ENCODE peak calls at places on chromosome 3, in ten cellular contexts. B is astrocyte of the spinal cord, G is adrenal gland, Q is endothelial cell of umbilical vein, U is fibroblast of pulmonary artery, T is epithelial cell of esophagus, O is GM13977, H is mesothelial cell of epicardium, Y is thyroid gland, S is transverse colon. V is an unnamed sample.

GRCh38 chr3:171811913-171812321 is 1.6 kb upstream of the PLD1 start:
- DNase-seq in B (peak), H (no peak), G (no peak), Q (no peak), O (no peak), Y (no peak), U (peak), S (no peak), T (peak), V (peak)

GRCh38 chr3:168877899-168878298 is 782.2 kb upstream of the GOLIM4 start:
- DNase-seq in G (no peak), T (peak), B (no peak), H (no peak), Y (no peak), Q (peak), O (no peak), U (no peak), S (no peak), V (peak)

GRCh38 chr3:55282994-55283393 is 204.1 kb downstream of the WNT5A start:
- DNase-seq in G (no peak), Q (no peak), O (no peak), T (no peak), B (no peak), H (no peak), Y (no peak), S (no peak), U (no peak), V (no peak)

GRCh38 chr3:8581806-8582436 is 62.7 kb downstream of the SSUH2 start:
- DNase-seq in H (no peak), Y (peak), S (no peak), Q (no peak), T (no peak), U (no peak), B (peak), G (no peak), O (no peak), V (no peak)

GRCh38 chr3:112411425-112411824 is 78.5 kb downstream of the CD200 start:
- DNase-seq in T (no peak), Q (no peak), S (no peak), U (no peak), G (no peak), B (no peak), H (no peak), O (no peak), Y (no peak), V (no peak)

GRCh38 chr3:129289201-129289921 is 10.7 kb downstream of the HMCES start:
- DNase-seq in G (no peak), O (no peak), H (no peak), Q (no peak), B (no peak), Y (no peak), T (peak), S (no peak), U (peak), V (no peak)

GRCh38 chr3:139319428-139320402 is 24.1 kb upstream of the MRPS22 start:
- DNase-seq in Y (no peak), Q (peak), H (no peak), U (peak), T (no peak), O (no peak), S (no peak), G (no peak), B (no peak), V (peak)

GRCh38 chr3:191414732-191415131 is 46.2 kb upstream of the PYDC2 start:
- DNase-seq in S (no peak), Y (no peak), U (no peak), Q (no peak), O (no peak), H (no peak), G (no peak), T (no peak), B (no peak), V (no peak)

GRCh38 chr3:117217355-117217754 is 507.8 kb downstream of the TUSC7 start:
- DNase-seq in B (no peak), H (no peak), U (no peak), T (no peak), S (no peak), Q (no peak), O (no peak), Y (no peak), G (no peak), V (no peak)

GRCh38 chr3:47578691-47579632 is at the start of gene CSPG5:
- DNase-seq in Y (peak), U (no peak), S (peak), G (no peak), O (peak), B (no peak), H (peak), Q (no peak), T (peak), V (peak)

GRCh38 chr3:71721721-71722157 is 3.5 kb downstream of the EIF4E3 start:
- DNase-seq in H (no peak), B (no peak), G (no peak), U (no peak), S (no peak), Y (no peak), T (no peak), O (no peak), Q (no peak), V (no peak)

GRCh38 chr3:153977148-153977547 is 144.0 kb upstream of the ARHGEF26 start:
- DNase-seq in T (peak), O (no peak), Y (no peak), G (no peak), B (peak), U (peak), S (no peak), H (no peak), Q (peak), V (no peak)

DNA sequence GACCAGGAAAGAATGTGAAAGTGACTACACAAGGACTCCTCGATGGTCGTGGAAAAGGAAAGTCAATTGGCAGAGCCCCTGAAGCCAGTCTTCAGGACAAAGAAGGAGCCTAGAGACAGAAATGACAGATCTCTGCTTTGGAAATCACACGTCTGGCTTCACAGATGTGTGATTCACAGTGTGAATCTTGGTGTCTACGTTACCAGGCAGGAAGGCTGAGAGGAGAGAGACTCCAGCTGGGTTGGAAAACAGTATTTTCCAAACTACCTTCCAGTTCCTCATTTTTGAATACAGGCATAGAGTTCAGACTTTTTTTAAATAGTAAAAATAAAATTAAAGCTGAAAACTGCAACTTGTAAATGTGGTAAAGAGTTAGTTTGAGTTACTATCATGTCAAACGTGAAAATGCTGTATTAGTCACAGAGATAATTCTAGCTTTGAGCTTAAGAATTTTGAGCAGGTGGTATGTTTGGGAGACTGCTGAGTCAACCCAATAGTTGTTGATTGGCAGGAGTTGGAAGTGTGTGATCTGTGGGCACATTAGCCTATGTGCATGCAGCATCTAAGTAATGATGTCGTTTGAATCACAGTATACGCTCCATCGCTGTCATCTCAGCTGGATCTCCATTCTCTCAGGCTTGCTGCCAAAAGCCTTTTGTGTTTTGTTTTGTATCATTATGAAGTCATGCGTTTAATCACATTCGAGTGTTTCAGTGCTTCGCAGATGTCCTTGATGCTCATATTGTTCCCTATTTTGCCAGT is 6.0 kb downstream of the CCR2 start:
- DNase-seq in G (no peak), Q (no peak), T (peak), S (no peak), Y (peak), U (no peak), B (peak), O (no peak), H (no peak), V (no peak)
- TF ChIP-seq CTCF in G (no peak), Q (no peak), T (no peak), S (no peak), Y (no peak), U (no peak), B (no peak), O (no peak), H (no peak), V (no peak)

GRCh38 chr3:111338059-111338698 is 203.8 kb upstream of the CD96 start:
- DNase-seq in B (peak), H (no peak), T (peak), S (peak), O (peak), G (peak), Q (peak), U (peak), Y (peak), V (peak)
- TF ChIP-seq CTCF in B (peak), H (peak), T (peak), S (peak), O (peak), G (peak), Q (peak), U (peak), Y (peak), V (peak)

GRCh38 chr3:52879090-52879489 is 18.3 kb downstream of the STIMATE start:
- DNase-seq in S (no peak), T (no peak), Q (no peak), Y (no peak), B (no peak), G (no peak), U (no peak), O (no peak), H (no peak), V (no peak)
- TF ChIP-seq CTCF in S (no peak), T (no peak), Q (no peak), Y (no peak), B (no peak), G (no peak), U (no peak), O (no peak), H (no peak), V (no peak)

DNA sequence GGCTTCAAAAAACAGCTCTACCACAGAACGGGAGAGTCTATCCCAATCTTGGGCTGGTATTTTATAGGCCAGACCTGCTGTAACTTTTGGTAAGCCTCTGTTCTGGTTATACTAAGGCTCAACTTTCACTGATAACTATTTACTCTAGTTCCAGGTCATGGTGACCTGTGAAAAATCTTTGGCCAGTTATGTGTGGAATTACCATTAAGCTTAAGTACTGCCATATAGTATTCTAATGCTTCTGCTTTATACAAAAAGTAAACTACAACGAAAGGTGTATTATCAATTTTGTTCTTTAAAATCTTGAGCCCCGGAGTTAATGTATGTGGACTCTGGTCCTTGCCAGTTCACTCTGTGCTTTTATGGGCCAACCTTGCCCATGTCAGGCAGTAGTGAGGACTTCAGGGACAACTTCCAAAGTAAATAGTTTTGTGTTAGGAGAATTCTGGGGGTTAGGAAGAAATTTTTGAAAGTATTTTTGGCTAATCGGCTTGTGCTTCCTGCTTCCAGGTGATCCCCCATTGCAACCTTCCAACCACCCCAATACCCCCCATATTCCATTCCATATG is 6.4 kb downstream of the SIAH2 start:
- DNase-seq in T (no peak), B (no peak), H (no peak), S (peak), Y (no peak), Q (no peak), G (no peak), U (no peak), O (no peak), V (no peak)
- TF ChIP-seq CTCF in T (no peak), B (no peak), H (no peak), S (no peak), Y (no peak), Q (no peak), G (no peak), U (no peak), O (no peak), V (no peak)

DNA sequence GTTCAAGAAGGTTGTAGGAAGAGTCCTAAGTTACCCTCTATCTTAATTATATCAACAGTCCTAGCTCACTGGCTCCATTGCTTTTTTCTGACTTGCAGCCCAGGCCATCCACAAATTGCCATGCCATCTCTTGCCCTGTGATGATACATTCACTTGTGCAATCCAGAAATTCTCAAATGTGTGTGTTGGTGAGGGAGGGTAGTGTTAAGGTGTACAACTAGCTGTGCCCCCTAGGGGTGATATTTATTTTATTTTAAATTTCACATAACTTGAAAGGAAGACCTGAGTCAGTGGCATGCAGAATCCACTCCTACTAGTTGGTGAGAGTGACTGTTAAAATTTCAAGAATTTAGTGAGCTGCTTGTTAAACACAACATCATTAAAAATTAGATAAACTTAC is 156.1 kb upstream of the ANKRD28 start:
- DNase-seq in Y (no peak), Q (no peak), U (no peak), B (no peak), T (peak), O (peak), G (no peak), H (no peak), S (no peak), V (no peak)
- TF ChIP-seq CTCF in Y (no peak), Q (no peak), U (no peak), B (no peak), T (no peak), O (peak), G (no peak), H (peak), S (no peak), V (no peak)

GRCh38 chr3:149018247-149018646 is 26.9 kb downstream of the GYG1 start:
- DNase-seq in H (no peak), Y (no peak), G (no peak), S (no peak), U (peak), B (no peak), Q (no peak), O (no peak), T (no peak), V (no peak)

GRCh38 chr3:149016669-149017541 is 25.6 kb downstream of the GYG1 start:
- DNase-seq in G (no peak), Q (peak), U (peak), S (no peak), Y (no peak), T (peak), B (peak), H (no peak), O (no peak), V (no peak)

GRCh38 chr3:149013726-149014125 is 22.4 kb downstream of the GYG1 start:
- DNase-seq in S (no peak), H (no peak), O (no peak), Y (no peak), Q (no peak), G (no peak), B (peak), U (no peak), T (no peak), V (no peak)

GRCh38 chr3:149015383-149015782 is 24.0 kb downstream of the GYG1 start:
- DNase-seq in G (no peak), Y (no peak), S (no peak), U (no peak), T (no peak), B (no peak), Q (no peak), O (no peak), H (no peak), V (no peak)

GRCh38 chr3:149016242-149016641 is 24.9 kb downstream of the GYG1 start:
- DNase-seq in U (no peak), S (no peak), Y (no peak), G (no peak), Q (no peak), B (no peak), T (no peak), H (no peak), O (no peak), V (no peak)
- TF ChIP-seq CTCF in U (no peak), S (no peak), Y (no peak), G (no peak), Q (no peak), B (no peak), T (no peak), H (no peak), O (no peak), V (no peak)

DNA sequence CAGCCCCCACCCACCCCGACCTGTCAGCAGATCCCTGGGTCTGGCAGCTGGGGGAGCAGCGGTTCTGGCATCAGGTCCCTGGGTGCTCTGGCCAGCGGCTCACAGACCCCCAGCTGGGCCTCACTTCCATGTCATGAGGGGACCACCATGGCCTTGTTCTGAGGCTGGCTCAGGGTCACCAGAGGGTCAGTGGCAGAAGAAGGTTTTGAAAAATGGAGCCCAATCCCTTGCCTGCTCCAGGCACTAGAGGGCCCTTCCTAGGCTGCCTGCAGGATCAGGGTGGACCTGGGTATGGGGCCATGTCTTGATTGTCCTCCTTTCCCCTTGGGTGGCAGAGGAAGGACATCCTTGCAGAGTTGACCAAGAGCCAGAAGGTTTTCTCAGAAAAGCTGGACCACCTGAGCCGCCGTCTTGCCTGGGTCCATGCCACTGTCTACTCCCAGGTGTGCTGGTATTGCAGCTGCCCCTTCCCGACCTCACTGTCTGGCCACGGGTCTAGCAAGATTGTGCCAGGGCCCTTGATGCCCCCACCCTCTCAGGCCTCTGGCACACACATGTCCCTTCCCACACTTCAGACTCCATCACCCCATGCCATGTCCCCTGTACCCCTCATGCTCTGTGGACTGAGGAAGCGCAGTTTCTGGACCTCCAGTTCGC is 12.9 kb downstream of the AMIGO3 start:
- DNase-seq in B (no peak), U (no peak), G (no peak), Y (no peak), T (no peak), O (no peak), Q (no peak), S (no peak), H (no peak), V (no peak)
- TF ChIP-seq CTCF in B (no peak), U (no peak), G (no peak), Y (no peak), T (no peak), O (no peak), Q (no peak), S (no peak), H (no peak), V (no peak)

DNA sequence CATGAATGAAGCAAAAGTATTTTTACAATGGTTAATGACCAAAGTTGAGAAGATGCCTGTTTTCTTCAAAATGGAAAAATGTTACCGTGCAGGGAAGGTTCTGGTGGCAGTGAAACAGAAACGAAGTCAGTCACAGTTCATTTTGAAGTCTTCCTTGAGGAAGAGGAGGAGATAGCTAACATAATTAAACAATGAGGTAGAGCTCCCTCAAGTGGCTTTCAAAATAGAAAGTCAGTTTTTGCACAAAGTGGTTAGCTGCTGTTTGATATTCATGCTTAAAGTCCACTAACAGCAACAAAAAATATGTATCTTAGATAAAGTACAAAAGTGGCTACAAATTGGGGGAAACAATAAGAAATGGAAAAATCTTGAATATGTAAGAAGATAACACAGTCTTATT is 87.3 kb downstream of the TFG start:
- DNase-seq in S (no peak), U (peak), O (no peak), Q (peak), G (no peak), T (peak), Y (no peak), B (peak), H (no peak), V (no peak)
- TF ChIP-seq CTCF in S (no peak), U (peak), O (peak), Q (peak), G (peak), T (peak), Y (no peak), B (peak), H (no peak), V (peak)

GRCh38 chr3:109532257-109533216 is 195.2 kb upstream of the DPPA4 start:
- DNase-seq in S (peak), B (peak), T (peak), H (no peak), U (peak), Q (no peak), O (no peak), Y (peak), G (peak), V (peak)
- TF ChIP-seq CTCF in S (peak), B (peak), T (peak), H (peak), U (peak), Q (no peak), O (peak), Y (peak), G (peak), V (peak)

V was measured in Calu3.